ENCODE peak calls at places on chromosomes 7 and 10, in seven cellular contexts. One of them, this sample, is unnamed.

GRCh38 chr7:28626629-28627262 is 214.4 kb downstream of the CREB5 start:
- DNase-seq in hepatocyte: no peak
- DNase-seq in psoas muscle: no peak
- DNase-seq in RWPE1: peak; percentile 66
- DNase-seq in neural crest cell: peak; percentile 29
- DNase-seq in mucosa of descending colon: no peak
- DNase-seq in colonic mucosa: peak; percentile 21
- DNase-seq in this sample: no peak

GRCh38 chr10:21265622-21266021 is 259.9 kb downstream of the SKIDA1 start:
- DNase-seq in mucosa of descending colon: no peak
- DNase-seq in colonic mucosa: no peak
- DNase-seq in neural crest cell: no peak
- DNase-seq in psoas muscle: no peak
- DNase-seq in RWPE1: peak; percentile 20
- DNase-seq in hepatocyte: no peak
- DNase-seq in this sample: no peak

GRCh38 chr10:113309791-113310190 is 243.1 kb upstream of the HABP2 start:
- DNase-seq in neural crest cell: peak; percentile 26
- DNase-seq in mucosa of descending colon: no peak
- DNase-seq in psoas muscle: no peak
- DNase-seq in hepatocyte: no peak
- DNase-seq in RWPE1: no peak
- DNase-seq in colonic mucosa: no peak
- DNase-seq in this sample: no peak

GRCh38 chr10:71014021-71014782 is 125.8 kb upstream of the PCBD1 start:
- DNase-seq in mucosa of descending colon: no peak
- DNase-seq in hepatocyte: no peak
- DNase-seq in neural crest cell: no peak
- DNase-seq in RWPE1: no peak
- DNase-seq in psoas muscle: no peak
- DNase-seq in colonic mucosa: no peak
- DNase-seq in this sample: peak; percentile 10

GRCh38 chr10:88851706-88852105 is at the start of gene ANKRD22:
- DNase-seq in mucosa of descending colon: peak; percentile 69
- DNase-seq in colonic mucosa: peak; percentile 90
- DNase-seq in RWPE1: peak; percentile 94
- DNase-seq in hepatocyte: peak; percentile 84
- DNase-seq in psoas muscle: no peak
- DNase-seq in neural crest cell: no peak
- DNase-seq in this sample: peak; percentile 64

GRCh38 chr7:142496545-142496991 is 238.7 kb upstream of the PRSS58 start:
- DNase-seq in colonic mucosa: no peak
- DNase-seq in RWPE1: peak; percentile 19
- DNase-seq in hepatocyte: peak; percentile 45
- DNase-seq in psoas muscle: no peak
- DNase-seq in mucosa of descending colon: no peak
- DNase-seq in neural crest cell: no peak
- DNase-seq in this sample: no peak

GRCh38 chr7:95367606-95368005 is 28.6 kb downstream of the PON3 start:
- DNase-seq in neural crest cell: no peak
- DNase-seq in colonic mucosa: no peak
- DNase-seq in psoas muscle: no peak
- DNase-seq in RWPE1: no peak
- DNase-seq in hepatocyte: no peak
- DNase-seq in mucosa of descending colon: no peak
- DNase-seq in this sample: no peak

GRCh38 chr10:60893231-60893630 is 50.8 kb downstream of the RHOBTB1 start:
- DNase-seq in colonic mucosa: no peak
- DNase-seq in neural crest cell: no peak
- DNase-seq in RWPE1: no peak
- DNase-seq in mucosa of descending colon: no peak
- DNase-seq in psoas muscle: no peak
- DNase-seq in hepatocyte: no peak
- DNase-seq in this sample: no peak

GRCh38 chr7:116793795-116794360 is 68.5 kb upstream of the CAPZA2 start:
- DNase-seq in psoas muscle: no peak
- DNase-seq in colonic mucosa: peak; percentile 55
- DNase-seq in RWPE1: no peak
- DNase-seq in neural crest cell: no peak
- DNase-seq in hepatocyte: no peak
- DNase-seq in mucosa of descending colon: no peak
- DNase-seq in this sample: no peak

GRCh38 chr10:86968271-86968993 is at the start of gene ADIRF:
- DNase-seq in psoas muscle: peak; percentile 65
- DNase-seq in mucosa of descending colon: peak; percentile 85
- DNase-seq in hepatocyte: peak; percentile 8
- DNase-seq in neural crest cell: no peak
- DNase-seq in RWPE1: peak; percentile 56
- DNase-seq in colonic mucosa: peak; percentile 82
- DNase-seq in this sample: peak; percentile 40

GRCh38 chr10:6269953-6270867 is 67.5 kb downstream of the PFKFB3 start:
- DNase-seq in RWPE1: no peak
- DNase-seq in hepatocyte: no peak
- DNase-seq in neural crest cell: no peak
- DNase-seq in colonic mucosa: peak; percentile 18
- DNase-seq in psoas muscle: no peak
- DNase-seq in mucosa of descending colon: peak; percentile 66
- DNase-seq in this sample: peak; percentile 74

GRCh38 chr10:76026176-76026771 is 594.9 kb downstream of the LRMDA start:
- DNase-seq in mucosa of descending colon: no peak
- DNase-seq in hepatocyte: no peak
- DNase-seq in psoas muscle: no peak
- DNase-seq in neural crest cell: no peak
- DNase-seq in RWPE1: peak; percentile 22
- DNase-seq in colonic mucosa: no peak
- DNase-seq in this sample: no peak

GRCh38 chr7:132249591-132249971 is 326.7 kb downstream of the PLXNA4 start:
- DNase-seq in neural crest cell: no peak
- DNase-seq in psoas muscle: no peak
- DNase-seq in colonic mucosa: peak; percentile 58
- DNase-seq in hepatocyte: peak; percentile 54
- DNase-seq in mucosa of descending colon: no peak
- DNase-seq in RWPE1: peak; percentile 21
- DNase-seq in this sample: no peak

GRCh38 chr7:46461334-46461777 is 540.3 kb upstream of the IGFBP3 start:
- DNase-seq in hepatocyte: peak; percentile 40
- DNase-seq in RWPE1: no peak
- DNase-seq in colonic mucosa: no peak
- DNase-seq in neural crest cell: no peak
- DNase-seq in mucosa of descending colon: no peak
- DNase-seq in psoas muscle: no peak
- DNase-seq in this sample: no peak

GRCh38 chr7:156606135-156606534 is 34.4 kb upstream of the RNF32 start:
- DNase-seq in colonic mucosa: no peak
- DNase-seq in RWPE1: no peak
- DNase-seq in psoas muscle: no peak
- DNase-seq in mucosa of descending colon: no peak
- DNase-seq in hepatocyte: no peak
- DNase-seq in neural crest cell: no peak
- DNase-seq in this sample: no peak

GRCh38 chr10:819816-820215 is 111.7 kb downstream of the LARP4B start:
- DNase-seq in hepatocyte: no peak
- DNase-seq in neural crest cell: no peak
- DNase-seq in mucosa of descending colon: no peak
- DNase-seq in RWPE1: no peak
- DNase-seq in colonic mucosa: no peak
- DNase-seq in psoas muscle: no peak
- DNase-seq in this sample: no peak

GRCh38 chr7:54839538-54840213 is 80.7 kb upstream of the SEC61G start:
- DNase-seq in psoas muscle: peak; percentile 79
- DNase-seq in RWPE1: peak; percentile 75
- DNase-seq in neural crest cell: peak; percentile 35
- DNase-seq in mucosa of descending colon: peak; percentile 59
- DNase-seq in colonic mucosa: peak; percentile 54
- DNase-seq in hepatocyte: peak; percentile 30
- DNase-seq in this sample: no peak

GRCh38 chr7:121475806-121476205 is 79.7 kb upstream of the FAM3C start:
- DNase-seq in psoas muscle: no peak
- DNase-seq in colonic mucosa: peak; percentile 80
- DNase-seq in mucosa of descending colon: peak; percentile 51
- DNase-seq in hepatocyte: no peak
- DNase-seq in neural crest cell: no peak
- DNase-seq in RWPE1: no peak
- DNase-seq in this sample: no peak

GRCh38 chr7:117014099-117014656 is 60.9 kb downstream of the ST7 start:
- DNase-seq in neural crest cell: no peak
- DNase-seq in hepatocyte: no peak
- DNase-seq in psoas muscle: no peak
- DNase-seq in mucosa of descending colon: no peak
- DNase-seq in colonic mucosa: no peak
- DNase-seq in RWPE1: no peak
- DNase-seq in this sample: no peak

GRCh38 chr10:97117372-97117771 is 68.4 kb downstream of the SLIT1 start:
- DNase-seq in hepatocyte: no peak
- DNase-seq in neural crest cell: no peak
- DNase-seq in psoas muscle: no peak
- DNase-seq in mucosa of descending colon: no peak
- DNase-seq in RWPE1: peak; percentile 53
- DNase-seq in colonic mucosa: peak; percentile 20
- DNase-seq in this sample: no peak
- TF ChIP-seq CTCF in hepatocyte: peak; percentile 31
- TF ChIP-seq CTCF in neural crest cell: no peak
- TF ChIP-seq CTCF in psoas muscle: peak; percentile 74
- TF ChIP-seq CTCF in mucosa of descending colon: no peak
- TF ChIP-seq CTCF in RWPE1: no peak
- TF ChIP-seq CTCF in colonic mucosa: peak; percentile 24
- TF ChIP-seq CTCF in this sample: no peak

GRCh38 chr10:103053659-103054581 is 135.8 kb downstream of the CNNM2 start:
- DNase-seq in RWPE1: peak; percentile 11
- DNase-seq in colonic mucosa: peak; percentile 52
- DNase-seq in psoas muscle: peak; percentile 55
- DNase-seq in mucosa of descending colon: no peak
- DNase-seq in hepatocyte: peak; percentile 84
- DNase-seq in neural crest cell: peak; percentile 36
- DNase-seq in this sample: peak; percentile 55
- TF ChIP-seq CTCF in RWPE1: peak; percentile 27
- TF ChIP-seq CTCF in colonic mucosa: no peak
- TF ChIP-seq CTCF in psoas muscle: no peak
- TF ChIP-seq CTCF in mucosa of descending colon: no peak
- TF ChIP-seq CTCF in hepatocyte: peak; percentile 46
- TF ChIP-seq CTCF in neural crest cell: peak; percentile 52
- TF ChIP-seq CTCF in this sample: peak; percentile 35

GRCh38 chr7:8277394-8277982 is 15.5 kb upstream of the ICA1 start:
- DNase-seq in mucosa of descending colon: no peak
- DNase-seq in psoas muscle: no peak
- DNase-seq in neural crest cell: no peak
- DNase-seq in hepatocyte: peak; percentile 33
- DNase-seq in colonic mucosa: no peak
- DNase-seq in RWPE1: peak; percentile 14
- DNase-seq in this sample: no peak
- TF ChIP-seq CTCF in mucosa of descending colon: no peak
- TF ChIP-seq CTCF in psoas muscle: no peak
- TF ChIP-seq CTCF in neural crest cell: peak; percentile 53
- TF ChIP-seq CTCF in hepatocyte: peak; percentile 43
- TF ChIP-seq CTCF in colonic mucosa: peak; percentile 27
- TF ChIP-seq CTCF in RWPE1: no peak
- TF ChIP-seq CTCF in this sample: peak; percentile 13

DNA sequence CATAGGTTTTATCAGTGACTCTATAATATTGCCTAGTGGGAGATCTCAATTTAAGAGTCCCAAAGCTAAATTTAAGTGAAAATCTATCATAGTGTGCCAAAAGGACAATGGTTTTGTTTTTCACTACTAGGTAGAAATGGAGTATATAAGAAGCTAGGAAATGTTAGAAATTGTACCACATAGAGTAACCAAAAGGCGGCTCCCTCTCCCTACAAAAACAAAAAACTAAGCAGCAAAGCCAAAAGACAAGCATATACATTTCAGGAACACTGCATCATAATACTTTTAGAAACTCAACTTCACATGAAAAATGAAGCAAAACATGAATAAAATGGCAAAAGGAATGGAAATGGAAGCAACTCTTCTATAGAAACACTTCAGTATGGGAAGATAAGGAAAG is 271.6 kb downstream of the CACNA2D1 start:
- DNase-seq in psoas muscle: no peak
- DNase-seq in neural crest cell: no peak
- DNase-seq in colonic mucosa: no peak
- DNase-seq in hepatocyte: no peak
- DNase-seq in mucosa of descending colon: no peak
- DNase-seq in RWPE1: no peak
- DNase-seq in this sample: no peak
- TF ChIP-seq CTCF in psoas muscle: no peak
- TF ChIP-seq CTCF in neural crest cell: no peak
- TF ChIP-seq CTCF in colonic mucosa: no peak
- TF ChIP-seq CTCF in hepatocyte: peak; percentile 15
- TF ChIP-seq CTCF in mucosa of descending colon: no peak
- TF ChIP-seq CTCF in RWPE1: no peak
- TF ChIP-seq CTCF in this sample: no peak

DNA sequence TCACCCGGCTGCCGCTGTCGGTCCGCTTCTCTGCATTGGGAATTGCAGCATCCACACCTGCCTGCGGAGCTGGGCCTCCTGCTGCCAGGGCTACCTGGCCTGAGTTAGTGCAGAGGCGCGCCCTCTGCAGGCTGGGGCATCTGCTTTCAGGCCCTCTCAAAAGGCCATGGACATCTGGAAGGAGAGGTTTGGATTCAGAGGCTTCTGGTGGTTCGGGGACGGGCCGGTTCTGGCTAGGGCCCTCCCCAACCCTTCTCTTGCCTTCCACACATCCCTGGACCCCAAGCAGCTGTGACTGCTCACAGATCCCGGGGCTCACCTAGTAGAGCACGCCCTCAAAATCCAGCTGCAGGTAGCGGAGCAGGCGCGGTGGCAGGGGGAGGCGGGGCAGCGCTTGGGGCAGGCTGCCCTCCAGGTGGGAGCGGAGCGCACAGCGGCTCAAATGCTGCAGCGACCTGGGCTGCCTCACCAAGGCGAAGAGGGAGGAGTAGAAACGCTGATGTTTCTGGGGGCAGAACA is 8.4 kb upstream of the GBX1 start:
- DNase-seq in hepatocyte: no peak
- DNase-seq in psoas muscle: no peak
- DNase-seq in colonic mucosa: no peak
- DNase-seq in neural crest cell: no peak
- DNase-seq in mucosa of descending colon: no peak
- DNase-seq in RWPE1: no peak
- DNase-seq in this sample: no peak
- TF ChIP-seq CTCF in hepatocyte: no peak
- TF ChIP-seq CTCF in psoas muscle: no peak
- TF ChIP-seq CTCF in colonic mucosa: no peak
- TF ChIP-seq CTCF in neural crest cell: no peak
- TF ChIP-seq CTCF in mucosa of descending colon: no peak
- TF ChIP-seq CTCF in RWPE1: no peak
- TF ChIP-seq CTCF in this sample: no peak

DNA sequence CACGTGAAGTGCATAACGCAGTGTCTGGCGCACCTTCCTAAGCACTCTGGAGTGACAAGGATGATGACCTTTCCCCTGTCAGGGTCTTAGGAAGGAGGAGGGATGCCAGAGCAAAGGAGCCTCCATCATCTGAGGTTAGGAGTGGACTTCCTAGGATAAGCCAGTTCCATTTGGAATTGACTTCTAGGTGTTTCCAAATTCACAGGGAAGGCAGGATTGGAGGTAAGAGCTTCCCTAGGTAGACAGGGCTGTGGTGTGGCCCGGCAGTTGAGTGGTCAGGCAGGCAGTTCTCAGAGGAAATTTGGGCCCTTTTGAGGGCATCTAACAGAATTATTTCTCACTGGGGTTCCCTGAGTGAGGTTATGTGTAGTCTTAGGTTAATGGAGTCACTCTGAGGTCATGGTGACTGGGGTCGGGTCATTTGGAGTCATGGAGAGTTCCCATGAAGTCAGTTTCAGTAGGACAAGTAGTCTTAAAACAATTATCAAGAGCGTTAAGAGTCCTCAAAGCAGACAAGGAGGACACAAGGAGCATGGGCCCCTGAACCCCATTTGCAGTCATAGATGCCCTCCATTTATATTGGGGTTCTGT is 8.2 kb downstream of the PPIF start:
- DNase-seq in RWPE1: no peak
- DNase-seq in colonic mucosa: no peak
- DNase-seq in neural crest cell: no peak
- DNase-seq in psoas muscle: no peak
- DNase-seq in mucosa of descending colon: no peak
- DNase-seq in hepatocyte: no peak
- DNase-seq in this sample: no peak
- TF ChIP-seq CTCF in RWPE1: no peak
- TF ChIP-seq CTCF in colonic mucosa: no peak
- TF ChIP-seq CTCF in neural crest cell: no peak
- TF ChIP-seq CTCF in psoas muscle: no peak
- TF ChIP-seq CTCF in mucosa of descending colon: no peak
- TF ChIP-seq CTCF in hepatocyte: no peak
- TF ChIP-seq CTCF in this sample: no peak